ENCODE peak calls at places on chromosomes 6 and 20, in six cellular contexts. One of them, this sample, is unnamed.

GRCh38 chr20:56676001-56676400 is 46.9 kb downstream of the TFAP2C start:
- DNase-seq in endothelial cell of umbilical vein: no peak
- DNase-seq in CD8-positive, alpha-beta T cell: no peak
- DNase-seq in psoas muscle: no peak
- DNase-seq in spleen: no peak
- DNase-seq in K562: no peak
- DNase-seq in this sample: no peak

GRCh38 chr6:63660737-63661136 is 25.1 kb downstream of the PHF3 start:
- DNase-seq in CD8-positive, alpha-beta T cell: no peak
- DNase-seq in K562: no peak
- DNase-seq in spleen: no peak
- DNase-seq in psoas muscle: no peak
- DNase-seq in endothelial cell of umbilical vein: no peak
- DNase-seq in this sample: no peak

GRCh38 chr6:12436683-12437082 is 146.5 kb downstream of the EDN1 start:
- DNase-seq in endothelial cell of umbilical vein: peak; percentile 37
- DNase-seq in psoas muscle: no peak
- DNase-seq in spleen: no peak
- DNase-seq in K562: no peak
- DNase-seq in CD8-positive, alpha-beta T cell: no peak
- DNase-seq in this sample: no peak

GRCh38 chr6:44672838-44673237 is 285.3 kb downstream of the CDC5L start:
- DNase-seq in endothelial cell of umbilical vein: no peak
- DNase-seq in K562: no peak
- DNase-seq in spleen: no peak
- DNase-seq in CD8-positive, alpha-beta T cell: no peak
- DNase-seq in psoas muscle: no peak
- DNase-seq in this sample: no peak

GRCh38 chr6:84618836-84619235 is 145.6 kb downstream of the TBX18 start:
- DNase-seq in CD8-positive, alpha-beta T cell: no peak
- DNase-seq in psoas muscle: no peak
- DNase-seq in spleen: no peak
- DNase-seq in K562: no peak
- DNase-seq in endothelial cell of umbilical vein: peak; percentile 53
- DNase-seq in this sample: peak; percentile 76

GRCh38 chr20:11850901-11851300 is 66.8 kb upstream of the BTBD3 start:
- DNase-seq in psoas muscle: no peak
- DNase-seq in K562: no peak
- DNase-seq in endothelial cell of umbilical vein: no peak
- DNase-seq in CD8-positive, alpha-beta T cell: no peak
- DNase-seq in spleen: no peak
- DNase-seq in this sample: peak; percentile 56

GRCh38 chr6:54264581-54265272 is 43.5 kb upstream of the TINAG start:
- DNase-seq in spleen: no peak
- DNase-seq in endothelial cell of umbilical vein: peak; percentile 51
- DNase-seq in CD8-positive, alpha-beta T cell: no peak
- DNase-seq in K562: no peak
- DNase-seq in psoas muscle: no peak
- DNase-seq in this sample: no peak

GRCh38 chr20:3311623-3312022 is 72.6 kb upstream of the SLC4A11 start:
- DNase-seq in spleen: no peak
- DNase-seq in K562: no peak
- DNase-seq in CD8-positive, alpha-beta T cell: no peak
- DNase-seq in endothelial cell of umbilical vein: no peak
- DNase-seq in psoas muscle: no peak
- DNase-seq in this sample: no peak

GRCh38 chr6:7543761-7544424 is 2.4 kb downstream of the DSP start:
- DNase-seq in endothelial cell of umbilical vein: no peak
- DNase-seq in psoas muscle: no peak
- DNase-seq in spleen: no peak
- DNase-seq in CD8-positive, alpha-beta T cell: no peak
- DNase-seq in K562: no peak
- DNase-seq in this sample: no peak

GRCh38 chr6:160733045-160733646 is 31.1 kb downstream of the PLG start:
- DNase-seq in endothelial cell of umbilical vein: no peak
- DNase-seq in psoas muscle: no peak
- DNase-seq in spleen: no peak
- DNase-seq in CD8-positive, alpha-beta T cell: no peak
- DNase-seq in K562: peak; percentile 57
- DNase-seq in this sample: peak; percentile 36

GRCh38 chr6:39887692-39888450 is 46.4 kb downstream of the MOCS1 start:
- DNase-seq in CD8-positive, alpha-beta T cell: no peak
- DNase-seq in psoas muscle: peak; percentile 92
- DNase-seq in K562: no peak
- DNase-seq in spleen: no peak
- DNase-seq in endothelial cell of umbilical vein: peak; percentile 96
- DNase-seq in this sample: peak; percentile 91

GRCh38 chr20:44609511-44610312 is 27.3 kb downstream of the PKIG start:
- DNase-seq in CD8-positive, alpha-beta T cell: peak; percentile 88
- DNase-seq in K562: peak; percentile 84
- DNase-seq in psoas muscle: peak; percentile 93
- DNase-seq in spleen: peak; percentile 94
- DNase-seq in endothelial cell of umbilical vein: peak; percentile 91
- DNase-seq in this sample: peak; percentile 73

GRCh38 chr6:42318485-42318884 is 100.8 kb upstream of the MRPS10 start:
- DNase-seq in K562: no peak
- DNase-seq in spleen: no peak
- DNase-seq in psoas muscle: no peak
- DNase-seq in endothelial cell of umbilical vein: no peak
- DNase-seq in CD8-positive, alpha-beta T cell: no peak
- DNase-seq in this sample: no peak

GRCh38 chr6:42320762-42321161 is 103.1 kb upstream of the MRPS10 start:
- DNase-seq in psoas muscle: no peak
- DNase-seq in K562: no peak
- DNase-seq in spleen: no peak
- DNase-seq in CD8-positive, alpha-beta T cell: no peak
- DNase-seq in endothelial cell of umbilical vein: no peak
- DNase-seq in this sample: peak; percentile 53

GRCh38 chr6:42326248-42326647 is 108.6 kb upstream of the MRPS10 start:
- DNase-seq in CD8-positive, alpha-beta T cell: no peak
- DNase-seq in K562: no peak
- DNase-seq in endothelial cell of umbilical vein: no peak
- DNase-seq in psoas muscle: no peak
- DNase-seq in spleen: no peak
- DNase-seq in this sample: no peak

GRCh38 chr6:42322676-42323075 is 105.0 kb upstream of the MRPS10 start:
- DNase-seq in CD8-positive, alpha-beta T cell: no peak
- DNase-seq in endothelial cell of umbilical vein: no peak
- DNase-seq in K562: no peak
- DNase-seq in psoas muscle: no peak
- DNase-seq in spleen: no peak
- DNase-seq in this sample: no peak

DNA sequence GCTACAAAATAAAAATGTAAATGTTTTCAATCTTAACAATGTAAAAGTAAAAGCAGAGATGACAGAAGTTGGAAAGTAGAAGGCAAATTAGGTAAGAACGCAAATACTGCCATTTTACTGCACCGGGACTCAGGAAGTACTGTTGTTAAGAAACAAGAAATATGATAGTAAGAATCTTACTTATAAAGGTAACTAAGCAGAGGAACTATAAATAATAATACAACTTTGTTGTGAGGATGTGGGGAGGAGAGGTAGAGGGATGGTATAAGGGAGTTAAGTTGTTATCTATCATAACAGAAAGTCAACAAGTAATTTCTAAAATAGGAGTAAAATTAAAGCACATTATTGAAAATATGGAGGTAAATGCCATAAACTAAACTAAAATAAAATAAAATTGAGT is 104.3 kb upstream of the MRPS10 start:
- DNase-seq in endothelial cell of umbilical vein: no peak
- DNase-seq in psoas muscle: no peak
- DNase-seq in K562: no peak
- DNase-seq in spleen: no peak
- DNase-seq in CD8-positive, alpha-beta T cell: no peak
- DNase-seq in this sample: no peak
- TF ChIP-seq CTCF in endothelial cell of umbilical vein: no peak
- TF ChIP-seq CTCF in psoas muscle: no peak
- TF ChIP-seq CTCF in K562: no peak
- TF ChIP-seq CTCF in spleen: no peak
- TF ChIP-seq CTCF in CD8-positive, alpha-beta T cell: no peak
- TF ChIP-seq CTCF in this sample: no peak

GRCh38 chr6:106811088-106811686 is 163.3 kb downstream of the CD24 start:
- DNase-seq in spleen: no peak
- DNase-seq in endothelial cell of umbilical vein: no peak
- DNase-seq in psoas muscle: no peak
- DNase-seq in CD8-positive, alpha-beta T cell: no peak
- DNase-seq in K562: no peak
- DNase-seq in this sample: no peak

GRCh38 chr6:106805771-106806170 is 168.8 kb downstream of the CD24 start:
- DNase-seq in CD8-positive, alpha-beta T cell: no peak
- DNase-seq in K562: no peak
- DNase-seq in psoas muscle: no peak
- DNase-seq in endothelial cell of umbilical vein: no peak
- DNase-seq in spleen: no peak
- DNase-seq in this sample: no peak

GRCh38 chr6:106805017-106805335 is 169.6 kb downstream of the CD24 start:
- DNase-seq in K562: no peak
- DNase-seq in psoas muscle: no peak
- DNase-seq in spleen: no peak
- DNase-seq in CD8-positive, alpha-beta T cell: no peak
- DNase-seq in endothelial cell of umbilical vein: no peak
- DNase-seq in this sample: no peak

GRCh38 chr6:106807946-106808611 is 166.4 kb downstream of the CD24 start:
- DNase-seq in endothelial cell of umbilical vein: no peak
- DNase-seq in spleen: no peak
- DNase-seq in psoas muscle: no peak
- DNase-seq in K562: no peak
- DNase-seq in CD8-positive, alpha-beta T cell: no peak
- DNase-seq in this sample: no peak

DNA sequence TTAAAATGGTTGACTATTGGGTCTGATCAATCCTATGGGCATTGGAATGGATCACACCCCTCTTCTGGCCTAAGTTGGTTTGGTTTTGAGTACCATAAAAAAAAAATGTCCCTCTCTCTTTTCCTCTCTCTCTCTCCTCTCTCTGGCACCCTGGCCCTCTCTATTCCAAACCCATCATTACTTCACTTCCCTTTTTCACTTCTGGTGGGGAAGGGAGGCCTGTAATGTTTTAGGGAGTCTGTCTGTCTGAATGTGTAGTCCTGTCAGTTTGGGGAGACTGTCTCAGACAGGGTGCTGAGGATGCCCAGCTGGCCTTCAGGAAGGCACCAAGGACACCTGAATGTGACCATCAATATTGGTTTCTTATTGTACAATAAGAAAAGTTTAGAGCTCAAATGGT is 165.8 kb downstream of the CD24 start:
- DNase-seq in CD8-positive, alpha-beta T cell: no peak
- DNase-seq in spleen: no peak
- DNase-seq in endothelial cell of umbilical vein: no peak
- DNase-seq in psoas muscle: no peak
- DNase-seq in K562: no peak
- DNase-seq in this sample: no peak
- H3K9me3 ChIP-seq in CD8-positive, alpha-beta T cell: peaks cover 7% of the 10 kb centered on the region
- H3K9me3 ChIP-seq in spleen: peaks cover 67% of the 10 kb centered on the region
- H3K9me3 ChIP-seq in endothelial cell of umbilical vein: no peaks in the 10 kb centered on the region
- H3K9me3 ChIP-seq in psoas muscle: peaks cover 23% of the 10 kb centered on the region
- H3K9me3 ChIP-seq in K562: no peaks in the 10 kb centered on the region
- H3K9me3 ChIP-seq in this sample: no peaks in the 10 kb centered on the region

DNA sequence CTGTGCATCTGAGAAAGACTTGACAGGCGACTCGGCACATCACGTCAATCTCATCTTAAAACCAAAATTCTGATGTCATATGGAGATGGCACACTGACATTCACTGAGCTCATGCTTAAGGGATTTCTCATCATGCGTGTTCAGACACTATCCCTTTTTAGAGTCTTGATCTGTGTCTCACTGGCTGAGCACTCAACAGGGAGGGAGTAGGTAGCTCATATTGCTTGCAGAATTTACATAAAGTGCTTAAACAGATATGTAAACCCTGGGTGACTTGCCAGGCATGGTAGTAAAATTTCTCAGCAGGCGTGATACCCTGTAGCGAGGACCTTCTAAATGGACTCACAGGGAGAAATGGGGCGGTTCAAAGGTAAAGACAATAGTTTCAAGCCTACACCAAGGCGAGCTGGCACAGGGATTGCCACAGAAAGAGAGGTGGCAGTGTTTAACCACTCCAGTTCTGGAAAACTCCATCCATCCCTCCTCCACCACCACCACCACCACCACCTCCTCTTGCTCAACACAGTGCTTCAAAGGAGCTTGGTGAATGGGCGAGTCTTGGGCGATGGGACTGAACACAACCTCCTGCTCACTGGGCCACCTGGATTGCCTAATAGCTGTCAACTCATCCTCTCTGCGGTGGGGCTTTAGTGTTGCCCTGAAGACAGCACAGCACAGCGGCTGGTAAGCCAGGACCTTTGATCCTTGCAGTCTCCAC is 330.4 kb downstream of the TFAP2A start:
- DNase-seq in CD8-positive, alpha-beta T cell: no peak
- DNase-seq in spleen: no peak
- DNase-seq in psoas muscle: no peak
- DNase-seq in endothelial cell of umbilical vein: no peak
- DNase-seq in K562: no peak
- DNase-seq in this sample: no peak
- TF ChIP-seq CTCF in CD8-positive, alpha-beta T cell: no peak
- TF ChIP-seq CTCF in spleen: no peak
- TF ChIP-seq CTCF in psoas muscle: no peak
- TF ChIP-seq CTCF in endothelial cell of umbilical vein: no peak
- TF ChIP-seq CTCF in K562: no peak
- TF ChIP-seq CTCF in this sample: no peak

GRCh38 chr20:60501048-60501447 is 542.8 kb downstream of the CDH26 start:
- DNase-seq in CD8-positive, alpha-beta T cell: no peak
- DNase-seq in spleen: no peak
- DNase-seq in K562: no peak
- DNase-seq in psoas muscle: no peak
- DNase-seq in endothelial cell of umbilical vein: no peak
- DNase-seq in this sample: no peak
- H3K9me3 ChIP-seq in CD8-positive, alpha-beta T cell: no peaks in the 10 kb centered on the region
- H3K9me3 ChIP-seq in spleen: no peaks in the 10 kb centered on the region
- H3K9me3 ChIP-seq in K562: no peaks in the 10 kb centered on the region
- H3K9me3 ChIP-seq in psoas muscle: no peaks in the 10 kb centered on the region
- H3K9me3 ChIP-seq in endothelial cell of umbilical vein: peaks cover 2% of the 10 kb centered on the region
- H3K9me3 ChIP-seq in this sample: no peaks in the 10 kb centered on the region

DNA sequence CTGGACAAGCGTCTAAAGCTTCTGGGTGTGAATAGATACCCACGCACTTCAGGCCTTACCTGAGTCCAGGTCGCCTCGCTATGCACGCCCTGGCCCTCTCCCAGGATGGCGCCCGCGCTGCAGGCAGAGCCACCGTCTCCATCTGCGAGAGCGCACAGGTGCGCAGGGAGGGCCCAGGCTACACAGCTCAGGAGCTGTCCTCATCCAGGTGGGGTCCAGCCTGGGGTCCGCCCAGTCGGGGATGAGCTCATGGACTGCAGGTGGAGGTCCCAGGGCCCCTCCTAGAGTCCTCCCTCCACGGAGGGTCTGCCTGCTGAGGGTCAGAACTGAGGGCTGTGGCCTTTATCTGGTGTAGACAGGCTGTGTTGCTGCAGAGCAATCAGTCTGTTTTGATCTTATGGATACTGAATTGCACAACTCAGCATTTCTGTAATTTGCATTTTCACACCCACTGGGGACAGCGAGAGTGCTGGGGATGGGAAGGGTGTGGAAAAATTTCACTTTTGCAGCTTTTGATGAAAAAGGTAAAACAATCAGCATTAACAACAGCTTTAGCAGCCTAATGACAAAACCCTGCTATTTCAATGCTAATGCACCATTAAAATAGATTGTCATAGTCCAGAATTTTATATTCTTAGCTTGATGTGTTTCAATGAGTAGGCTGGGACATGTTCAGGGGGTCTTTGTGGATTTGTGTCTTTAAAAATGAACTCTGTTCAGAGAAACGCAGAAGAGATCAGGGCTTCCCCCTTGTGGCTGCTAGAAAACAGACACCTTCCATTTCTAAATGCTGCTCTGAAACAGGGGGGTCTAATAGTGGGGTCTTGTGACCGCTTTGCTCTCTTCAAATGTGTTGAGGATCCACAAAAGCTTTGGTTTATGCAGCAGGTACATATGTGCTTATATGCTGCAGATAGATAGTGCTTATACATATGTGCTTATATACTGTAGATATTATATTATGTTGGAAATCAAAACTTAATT is 77.8 kb upstream of the PHACTR3 start:
- DNase-seq in psoas muscle: no peak
- DNase-seq in endothelial cell of umbilical vein: no peak
- DNase-seq in CD8-positive, alpha-beta T cell: no peak
- DNase-seq in K562: no peak
- DNase-seq in spleen: no peak
- DNase-seq in this sample: no peak
- TF ChIP-seq CTCF in psoas muscle: no peak
- TF ChIP-seq CTCF in endothelial cell of umbilical vein: peak; percentile 15
- TF ChIP-seq CTCF in CD8-positive, alpha-beta T cell: no peak
- TF ChIP-seq CTCF in K562: no peak
- TF ChIP-seq CTCF in spleen: no peak
- TF ChIP-seq CTCF in this sample: peak; percentile 21

This sample was measured in fibroblast of lung.